ENCODE peak calls at places on chromosomes 3 and 15, in nine cellular contexts. R is NCI-H1105; Q is GM03348; O is mucosa of descending colon; P is stimulated activated CD4-positive, alpha-beta T cell treated with anti-CD3 and anti-CD28 coated beads, Interleukin-4, amount 100 ng/mL, for 24 hours; Y is stimulated activated CD8-positive, alpha-beta memory T cell treated with anti-CD3 and anti-CD28 coated beads, Interleukin-7, amount 100 ng/mL, for 1 hour; W is occipital lobe; E is fibroblast of mammary gland; K is NCI-H69. B is an unnamed sample.

GRCh38 chr15:25072857-25073476 is 118.2 kb downstream of the SNRPN start:
- DNase-seq in R (no peak), Q (no peak), O (no peak), P (no peak), Y (no peak), W (no peak), E (no peak), K (no peak), B (no peak)

GRCh38 chr3:99984668-99985067 is 129.6 kb downstream of the FILIP1L start:
- DNase-seq in R (no peak), Q (no peak), O (no peak), P (no peak), Y (no peak), W (no peak), E (no peak), K (no peak), B (no peak)

GRCh38 chr15:101439285-101439919 is 50.1 kb downstream of the PCSK6 start:
- DNase-seq in R (no peak), Q (peak), O (no peak), P (no peak), Y (no peak), W (no peak), E (peak), K (no peak), B (no peak)

GRCh38 chr3:181313379-181313778 is 323.8 kb upstream of the DNAJC19 start:
- DNase-seq in R (no peak), Q (no peak), O (no peak), P (no peak), Y (no peak), W (no peak), E (no peak), K (peak), B (no peak)

GRCh38 chr3:128348805-128349531 is 117.7 kb downstream of the DNAJB8 start:
- DNase-seq in R (no peak), Q (no peak), O (no peak), P (no peak), Y (no peak), W (no peak), E (peak), K (peak), B (peak)

GRCh38 chr15:75732206-75732808 is 19.7 kb upstream of the CSPG4 start:
- DNase-seq in R (no peak), Q (no peak), O (peak), P (no peak), Y (no peak), W (no peak), E (no peak), K (no peak), B (peak)

GRCh38 chr15:43211336-43211735 is 9.5 kb downstream of the EPB42 start:
- DNase-seq in R (no peak), Q (no peak), O (no peak), P (no peak), Y (no peak), W (no peak), E (no peak), K (no peak), B (no peak)

GRCh38 chr3:135456182-135456790 is 509.2 kb upstream of the PPP2R3A start:
- DNase-seq in R (no peak), Q (no peak), O (no peak), P (no peak), Y (no peak), W (no peak), E (no peak), K (peak), B (no peak)

B was measured in lower lobe of right lung.